ENCODE peak calls at places on chromosomes 3 and 15, in five cellular contexts. One of them, this sample, is unnamed.

GRCh38 chr15:44084171-44084570 is 110.9 kb downstream of the FRMD5 start:
- DNase-seq in transverse colon: no peak
- DNase-seq in RWPE2: no peak
- DNase-seq in fibroblast of pulmonary artery: no peak
- DNase-seq in hepatocyte: no peak
- DNase-seq in this sample: no peak

GRCh38 chr3:72346526-72346926 is 501.7 kb downstream of the SHQ1 start:
- DNase-seq in fibroblast of pulmonary artery: peak; percentile 98
- DNase-seq in hepatocyte: peak; percentile 68
- DNase-seq in RWPE2: no peak
- DNase-seq in transverse colon: no peak
- DNase-seq in this sample: peak; percentile 84

GRCh38 chr15:91061997-91062396 is 38.1 kb upstream of the SV2B start:
- DNase-seq in hepatocyte: no peak
- DNase-seq in RWPE2: no peak
- DNase-seq in transverse colon: no peak
- DNase-seq in fibroblast of pulmonary artery: no peak
- DNase-seq in this sample: no peak

GRCh38 chr15:42324308-42324707 is 35.0 kb upstream of the CAPN3 start:
- DNase-seq in RWPE2: no peak
- DNase-seq in fibroblast of pulmonary artery: no peak
- DNase-seq in transverse colon: no peak
- DNase-seq in hepatocyte: no peak
- DNase-seq in this sample: no peak

GRCh38 chr3:188202358-188203138 is 48.6 kb downstream of the LPP start:
- DNase-seq in hepatocyte: no peak
- DNase-seq in RWPE2: no peak
- DNase-seq in transverse colon: no peak
- DNase-seq in fibroblast of pulmonary artery: no peak
- DNase-seq in this sample: peak; percentile 8

GRCh38 chr3:62556121-62556520 is 182.8 kb upstream of the FEZF2 start:
- DNase-seq in transverse colon: no peak
- DNase-seq in RWPE2: no peak
- DNase-seq in fibroblast of pulmonary artery: no peak
- DNase-seq in hepatocyte: no peak
- DNase-seq in this sample: no peak

GRCh38 chr3:69934398-69934797 is 65.1 kb upstream of the SAMMSON start:
- DNase-seq in transverse colon: no peak
- DNase-seq in hepatocyte: no peak
- DNase-seq in RWPE2: no peak
- DNase-seq in fibroblast of pulmonary artery: no peak
- DNase-seq in this sample: no peak

GRCh38 chr3:168341192-168341816 is 245.6 kb upstream of the GOLIM4 start:
- DNase-seq in RWPE2: no peak
- DNase-seq in transverse colon: no peak
- DNase-seq in hepatocyte: peak; percentile 9
- DNase-seq in fibroblast of pulmonary artery: peak; percentile 63
- DNase-seq in this sample: no peak

GRCh38 chr15:66072616-66073361 is 180.8 kb downstream of the MEGF11 start:
- DNase-seq in fibroblast of pulmonary artery: no peak
- DNase-seq in transverse colon: no peak
- DNase-seq in RWPE2: peak; percentile 52
- DNase-seq in hepatocyte: no peak
- DNase-seq in this sample: no peak

GRCh38 chr15:73325191-73325980 is 43.4 kb downstream of the HCN4 start:
- DNase-seq in hepatocyte: no peak
- DNase-seq in fibroblast of pulmonary artery: no peak
- DNase-seq in transverse colon: no peak
- DNase-seq in RWPE2: peak; percentile 73
- DNase-seq in this sample: peak; percentile 36

GRCh38 chr15:40545457-40545856 is 19.4 kb downstream of the CCDC32 start:
- DNase-seq in hepatocyte: no peak
- DNase-seq in fibroblast of pulmonary artery: no peak
- DNase-seq in transverse colon: no peak
- DNase-seq in RWPE2: no peak
- DNase-seq in this sample: no peak
- H3K4me3 ChIP-seq in hepatocyte: no peak overlapping the region
- H3K4me3 ChIP-seq in fibroblast of pulmonary artery: no peak overlapping the region
- H3K4me3 ChIP-seq in transverse colon: no peak overlapping the region
- H3K4me3 ChIP-seq in RWPE2: no peak overlapping the region
- H3K4me3 ChIP-seq in this sample: no peak overlapping the region

GRCh38 chr15:32669870-32670623 is 28.5 kb downstream of the SCG5 start:
- DNase-seq in fibroblast of pulmonary artery: peak; percentile 73
- DNase-seq in transverse colon: no peak
- DNase-seq in RWPE2: no peak
- DNase-seq in hepatocyte: peak; percentile 23
- DNase-seq in this sample: no peak

GRCh38 chr15:32674681-32675080 is 33.2 kb downstream of the SCG5 start:
- DNase-seq in hepatocyte: no peak
- DNase-seq in RWPE2: no peak
- DNase-seq in fibroblast of pulmonary artery: no peak
- DNase-seq in transverse colon: no peak
- DNase-seq in this sample: no peak

GRCh38 chr15:32670624-32671022 is 29.1 kb downstream of the SCG5 start:
- DNase-seq in hepatocyte: no peak
- DNase-seq in RWPE2: no peak
- DNase-seq in transverse colon: no peak
- DNase-seq in fibroblast of pulmonary artery: no peak
- DNase-seq in this sample: no peak

GRCh38 chr15:32668942-32669341 is 27.4 kb downstream of the SCG5 start:
- DNase-seq in RWPE2: no peak
- DNase-seq in transverse colon: no peak
- DNase-seq in fibroblast of pulmonary artery: no peak
- DNase-seq in hepatocyte: no peak
- DNase-seq in this sample: no peak

GRCh38 chr15:32671339-32672325 is 30.1 kb downstream of the SCG5 start:
- DNase-seq in fibroblast of pulmonary artery: no peak
- DNase-seq in RWPE2: no peak
- DNase-seq in transverse colon: no peak
- DNase-seq in hepatocyte: peak; percentile 29
- DNase-seq in this sample: no peak
- H3K4me3 ChIP-seq in fibroblast of pulmonary artery: no peak overlapping the region
- H3K4me3 ChIP-seq in RWPE2: no peak overlapping the region
- H3K4me3 ChIP-seq in transverse colon: no peak overlapping the region
- H3K4me3 ChIP-seq in hepatocyte: no peak overlapping the region
- H3K4me3 ChIP-seq in this sample: no peak overlapping the region

GRCh38 chr15:96042734-96043224 is 287.7 kb upstream of the NR2F2 start:
- DNase-seq in transverse colon: no peak
- DNase-seq in RWPE2: no peak
- DNase-seq in hepatocyte: no peak
- DNase-seq in fibroblast of pulmonary artery: no peak
- DNase-seq in this sample: peak; percentile 90
- H3K4me3 ChIP-seq in transverse colon: no peak overlapping the region
- H3K4me3 ChIP-seq in RWPE2: no peak overlapping the region
- H3K4me3 ChIP-seq in hepatocyte: no peak overlapping the region
- H3K4me3 ChIP-seq in fibroblast of pulmonary artery: no peak overlapping the region
- H3K4me3 ChIP-seq in this sample: peak overlapping the region; percentile 50

GRCh38 chr3:55330355-55330754 is 156.8 kb downstream of the WNT5A start:
- DNase-seq in fibroblast of pulmonary artery: peak; percentile 90
- DNase-seq in transverse colon: no peak
- DNase-seq in RWPE2: peak; percentile 64
- DNase-seq in hepatocyte: peak; percentile 80
- DNase-seq in this sample: no peak
- H3K4me3 ChIP-seq in fibroblast of pulmonary artery: no peak overlapping the region
- H3K4me3 ChIP-seq in transverse colon: no peak overlapping the region
- H3K4me3 ChIP-seq in RWPE2: no peak overlapping the region
- H3K4me3 ChIP-seq in hepatocyte: no peak overlapping the region
- H3K4me3 ChIP-seq in this sample: no peak overlapping the region

This sample was measured in NB4.